ENCODE peak calls at places on chromosomes 13 and 19, in five cellular contexts. L, K, V, C and A are unnamed samples.

GRCh38 chr13:24243311-24243710 is 66.1 kb upstream of the C1QTNF9 start:
- DNase-seq in L (no peak), K (no peak), V (no peak), C (no peak), A (no peak)

GRCh38 chr13:63420685-63421084 is 2005.0 kb upstream of the PCDH20 start:
- DNase-seq in L (no peak), K (no peak), V (no peak), C (no peak), A (no peak)

GRCh38 chr13:27403252-27403678 is 21.2 kb upstream of the GTF3A start:
- DNase-seq in L (no peak), K (no peak), V (peak), C (no peak), A (no peak)

GRCh38 chr19:10580979-10581631 is 6.0 kb downstream of the AP1M2 start:
- DNase-seq in L (peak), K (peak), V (peak), C (peak), A (peak)

GRCh38 chr19:1260749-1261511 is 8.2 kb upstream of the CIRBP start:
- DNase-seq in L (peak), K (peak), V (peak), C (peak), A (peak)

GRCh38 chr13:41788552-41788951 is 172.4 kb downstream of the VWA8 start:
- DNase-seq in L (no peak), K (no peak), V (no peak), C (no peak), A (no peak)

GRCh38 chr19:31113250-31113685 is 236.0 kb downstream of the TSHZ3 start:
- DNase-seq in L (no peak), K (no peak), V (peak), C (peak), A (no peak)

GRCh38 chr19:42363614-42364346 is 26.3 kb downstream of the CNFN start:
- DNase-seq in L (no peak), K (no peak), V (no peak), C (no peak), A (no peak)

GRCh38 chr19:33622809-33623511 is 1.2 kb downstream of the CHST8 start:
- DNase-seq in L (no peak), K (no peak), V (peak), C (no peak), A (no peak)

GRCh38 chr19:29706635-29707034 is 8.4 kb downstream of the C19orf12 start:
- DNase-seq in L (no peak), K (no peak), V (no peak), C (no peak), A (no peak)

GRCh38 chr19:48868196-48868886 is at the start of gene PLEKHA4:
- DNase-seq in L (peak), K (peak), V (peak), C (peak), A (no peak)

GRCh38 chr13:95327190-95327589 is 25.9 kb upstream of the ABCC4 start:
- DNase-seq in L (no peak), K (no peak), V (no peak), C (no peak), A (no peak)

GRCh38 chr13:89380101-89380500 is 1708.9 kb downstream of the SLITRK5 start:
- DNase-seq in L (no peak), K (no peak), V (no peak), C (no peak), A (no peak)

GRCh38 chr13:111484129-111484925 is 163.9 kb downstream of the TEX29 start:
- DNase-seq in L (no peak), K (no peak), V (no peak), C (peak), A (peak)

GRCh38 chr13:40403509-40404241 is 262.8 kb downstream of the FOXO1 start:
- DNase-seq in L (no peak), K (no peak), V (no peak), C (no peak), A (no peak)

GRCh38 chr13:111658150-111659100 is 338.0 kb downstream of the TEX29 start:
- DNase-seq in L (peak), K (no peak), V (no peak), C (peak), A (peak)

GRCh38 chr13:45102136-45102802 is 18.0 kb upstream of the GTF2F2 start:
- DNase-seq in L (no peak), K (no peak), V (no peak), C (no peak), A (no peak)

GRCh38 chr19:33840783-33841182 is 44.1 kb downstream of the KCTD15 start:
- DNase-seq in L (peak), K (no peak), V (no peak), C (peak), A (peak)

GRCh38 chr19:18292460-18292809 is 11.0 kb upstream of the JUND start:
- DNase-seq in L (no peak), K (no peak), V (peak), C (peak), A (no peak)

GRCh38 chr19:43524922-43525835 is 1.8 kb downstream of the ETHE1 start:
- DNase-seq in L (peak), K (peak), V (peak), C (peak), A (no peak)

GRCh38 chr19:5192568-5192967 is 148.0 kb downstream of the PTPRS start:
- DNase-seq in L (no peak), K (no peak), V (no peak), C (no peak), A (no peak)

GRCh38 chr13:80957019-80957650 is 616.2 kb upstream of the SPRY2 start:
- DNase-seq in L (no peak), K (no peak), V (peak), C (no peak), A (no peak)

GRCh38 chr13:80946008-80946802 is 605.3 kb upstream of the SPRY2 start:
- DNase-seq in L (no peak), K (no peak), V (peak), C (no peak), A (no peak)

GRCh38 chr13:80955487-80955886 is 614.6 kb upstream of the SPRY2 start:
- DNase-seq in L (no peak), K (no peak), V (peak), C (no peak), A (no peak)

GRCh38 chr13:80952158-80952557 is 611.2 kb upstream of the SPRY2 start:
- DNase-seq in L (no peak), K (no peak), V (no peak), C (no peak), A (no peak)
- TF ChIP-seq CTCF in L (no peak), K (no peak), V (no peak), C (no peak), A (no peak)

GRCh38 chr19:45569619-45570421 is 14.8 kb downstream of the OPA3 start:
- DNase-seq in L (no peak), K (peak), V (peak), C (peak), A (no peak)
- TF ChIP-seq CTCF in L (peak), K (peak), V (peak), C (no peak), A (peak)

GRCh38 chr13:108496364-108497215 is 132.8 kb upstream of the MYO16 start:
- DNase-seq in L (no peak), K (no peak), V (peak), C (no peak), A (no peak)
- TF ChIP-seq CTCF in L (no peak), K (no peak), V (no peak), C (no peak), A (no peak)

GRCh38 chr19:55145241-55145640 is 3.8 kb downstream of the TNNT1 start:
- DNase-seq in L (no peak), K (no peak), V (no peak), C (no peak), A (no peak)

GRCh38 chr19:55149078-55150003 is at the start of gene TNNT1:
- DNase-seq in L (no peak), K (no peak), V (no peak), C (no peak), A (no peak)

GRCh38 chr19:55147408-55148251 is 1.4 kb downstream of the TNNT1 start:
- DNase-seq in L (no peak), K (no peak), V (no peak), C (no peak), A (no peak)

GRCh38 chr19:55146078-55146647 is 2.8 kb downstream of the TNNT1 start:
- DNase-seq in L (no peak), K (no peak), V (peak), C (no peak), A (no peak)

DNA sequence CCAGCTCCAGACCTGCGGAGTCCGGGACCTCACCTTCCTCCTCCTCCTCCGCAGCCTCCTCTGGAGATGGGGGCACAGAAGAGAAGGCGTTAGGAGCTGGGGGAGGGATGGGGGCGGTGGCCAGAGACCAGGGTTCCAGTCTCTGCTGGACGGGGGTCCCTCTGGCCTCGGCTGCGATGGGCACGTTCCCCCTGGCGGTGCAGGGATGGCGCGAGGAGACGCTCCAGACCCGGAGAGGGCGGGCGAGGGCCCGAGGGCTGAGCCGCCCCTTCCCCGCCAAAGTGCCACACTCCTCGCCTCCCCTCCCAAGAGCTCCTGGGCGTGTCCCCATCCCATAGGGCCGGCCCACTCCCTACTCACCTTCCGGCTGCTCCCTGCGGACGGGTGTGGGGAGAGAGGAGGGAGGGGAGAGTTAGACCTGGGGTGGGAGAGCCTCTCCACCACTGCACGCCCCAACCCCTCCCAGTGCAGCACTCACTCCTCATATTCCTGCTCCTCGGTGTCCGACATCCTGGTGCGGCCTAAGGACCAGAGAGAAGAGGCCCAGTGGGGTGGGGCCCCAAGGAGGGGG is 2.3 kb downstream of the TNNT1 start:
- DNase-seq in L (no peak), K (no peak), V (no peak), C (no peak), A (no peak)
- TF ChIP-seq CTCF in L (no peak), K (no peak), V (no peak), C (no peak), A (no peak)

DNA sequence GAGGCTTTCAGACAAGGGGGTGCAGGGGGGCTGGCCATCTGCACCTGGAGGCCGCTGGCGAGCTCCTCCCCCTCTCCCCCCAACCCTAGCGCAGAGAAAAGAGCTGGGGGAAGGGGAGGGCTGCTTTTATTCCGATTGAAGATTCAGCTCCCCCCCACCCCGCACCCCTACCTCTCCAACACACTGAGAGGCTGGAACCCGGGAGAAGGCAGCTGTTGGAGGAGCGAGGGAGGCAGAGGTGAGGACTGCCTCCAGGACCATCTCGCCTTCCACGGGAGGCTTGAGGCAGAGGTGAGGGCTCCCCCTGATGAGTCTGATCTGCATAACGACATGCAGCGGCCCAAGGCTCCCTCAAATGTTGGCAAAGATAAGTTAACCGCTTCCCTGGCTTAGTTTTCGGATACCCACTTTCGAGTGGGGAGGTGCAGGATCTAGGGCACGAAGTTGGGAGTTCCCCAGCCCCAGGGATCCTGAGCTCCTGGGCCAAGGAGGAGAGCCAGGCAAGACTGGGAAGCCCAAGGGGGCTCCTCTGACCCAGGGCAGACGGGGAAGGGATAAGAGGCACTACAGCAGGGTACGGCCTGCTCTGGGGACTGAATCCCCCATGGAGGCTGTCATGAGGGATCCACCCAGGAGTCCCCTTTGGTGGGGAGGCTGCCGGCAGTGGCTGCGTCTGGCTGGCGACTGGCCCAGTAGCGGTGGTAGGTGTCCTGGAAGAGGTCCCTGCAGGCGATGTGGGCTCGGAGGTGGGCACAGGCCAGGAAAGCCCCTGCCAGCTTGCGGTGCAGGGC is 1.2 kb upstream of the NUMBL start:
- DNase-seq in L (no peak), K (no peak), V (no peak), C (no peak), A (no peak)
- TF ChIP-seq CTCF in L (no peak), K (no peak), V (no peak), C (no peak), A (no peak)

DNA sequence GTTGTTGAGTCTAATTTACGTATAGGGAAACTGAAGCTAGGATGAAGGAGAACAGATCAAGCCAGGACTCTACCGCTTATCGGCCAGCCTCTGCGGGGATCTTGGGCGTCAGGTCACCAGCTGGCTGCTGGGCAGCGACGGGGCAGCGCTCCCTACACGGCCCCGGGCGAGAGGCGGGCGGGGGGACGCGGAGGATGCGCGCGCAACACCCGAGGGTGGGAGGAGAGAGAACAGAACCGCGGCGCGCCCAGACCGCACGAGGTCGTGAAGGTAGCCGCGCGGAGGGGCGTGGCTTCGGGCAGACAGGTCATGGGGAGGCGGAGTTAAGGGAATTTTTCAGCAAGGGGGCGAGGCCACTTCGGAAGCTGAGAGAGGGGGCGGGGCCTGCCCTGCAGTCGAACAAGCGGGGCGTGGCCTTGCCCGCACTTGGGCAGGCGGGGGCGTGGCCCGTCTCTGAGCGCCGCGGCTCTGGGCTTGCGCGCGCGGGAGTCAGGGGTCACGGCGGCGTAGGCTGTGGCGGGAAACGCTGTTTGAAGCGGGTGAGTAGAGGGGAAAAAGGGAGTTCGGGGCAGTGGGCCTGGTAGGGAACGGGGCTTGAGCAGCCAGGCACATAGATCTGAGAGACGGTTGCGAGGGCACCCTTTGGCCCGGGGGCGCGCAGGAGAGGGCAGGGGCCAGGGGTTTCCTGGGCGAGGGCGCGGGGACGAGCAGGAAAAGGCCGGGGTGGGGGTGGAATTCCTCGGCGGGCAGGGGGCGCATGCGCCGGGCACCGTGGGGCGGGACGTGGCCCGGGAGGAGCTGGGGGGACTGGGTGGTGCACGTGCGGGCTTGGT is at the start of gene POLD1:
- DNase-seq in L (peak), K (peak), V (peak), C (peak), A (peak)
- TF ChIP-seq CTCF in L (no peak), K (no peak), V (no peak), C (no peak), A (no peak)